ENCODE peak calls at places on chromosomes 7 and 10, in seven cellular contexts. X is stimulated activated CD8-positive, alpha-beta memory T cell treated with anti-CD3 and anti-CD28 coated beads, Interleukin-2, amount 100 ng/mL, for 48 hours; Q is progenitor cell of endocrine pancreas; I is midbrain; Y is stimulated activated CD4-positive, alpha-beta T cell treated with anti-CD3 and anti-CD28 coated beads, Interleukin-1b, Interleukin-23, amount 100 ng/mL, for 48 hours; E is mesenchymal stem cell; L is skeletal muscle cell. C is an unnamed sample.

GRCh38 chr10:21634599-21635365 is 100.8 kb downstream of the MLLT10 start:
- DNase-seq in Y (no peak), E (no peak), X (no peak), L (no peak), I (no peak), Q (no peak), C (no peak)

GRCh38 chr10:9243861-9244515 is 1189.5 kb downstream of the GATA3 start:
- DNase-seq in Y (no peak), E (no peak), I (peak), X (no peak), L (no peak), Q (no peak), C (no peak)

GRCh38 chr10:114714281-114714741 is 56.2 kb upstream of the ABLIM1 start:
- DNase-seq in Y (no peak), Q (no peak), L (peak), X (no peak), I (peak), E (peak), C (no peak)

GRCh38 chr10:1217237-1217587 is 161.0 kb downstream of the WDR37 start:
- DNase-seq in E (no peak), I (no peak), Y (no peak), X (no peak), L (no peak), Q (no peak), C (no peak)

GRCh38 chr10:75295901-75296441 is 60.2 kb upstream of the COMTD1 start:
- DNase-seq in E (peak), X (no peak), Q (no peak), Y (no peak), I (no peak), L (no peak), C (no peak)

GRCh38 chr7:102973096-102973802 is 60.4 kb downstream of the LRRC17 start:
- DNase-seq in I (no peak), Y (no peak), E (peak), Q (no peak), L (no peak), X (no peak), C (no peak)

GRCh38 chr10:17219024-17219423 is 9.0 kb upstream of the VIM start:
- DNase-seq in L (no peak), Y (no peak), Q (no peak), E (peak), X (no peak), I (no peak), C (no peak)

GRCh38 chr10:79046326-79046725 is 22.4 kb upstream of the ZMIZ1 start:
- DNase-seq in Y (no peak), E (no peak), Q (no peak), L (no peak), I (no peak), X (no peak), C (no peak)

GRCh38 chr7:35720849-35721248 is 25.9 kb upstream of the HERPUD2 start:
- DNase-seq in I (no peak), L (no peak), X (no peak), Y (no peak), Q (no peak), E (no peak), C (no peak)

GRCh38 chr7:155885162-155886160 is 73.2 kb upstream of the SHH start:
- DNase-seq in X (no peak), Q (no peak), I (no peak), L (peak), Y (no peak), E (no peak), C (no peak)

GRCh38 chr7:30896783-30897617 is 14.7 kb upstream of the AQP1 start:
- DNase-seq in X (no peak), L (no peak), I (no peak), Q (no peak), E (no peak), Y (no peak), C (no peak)

GRCh38 chr10:89888647-89889046 is 187.3 kb downstream of the KIF20B start:
- DNase-seq in Y (no peak), L (no peak), X (no peak), E (no peak), I (peak), Q (no peak), C (peak)

GRCh38 chr10:79392506-79393176 is 45.4 kb downstream of the PPIF start:
- DNase-seq in L (no peak), I (no peak), X (no peak), Q (no peak), Y (no peak), E (no peak), C (no peak)

GRCh38 chr10:7405637-7406036 is 5.2 kb downstream of the SFMBT2 start:
- DNase-seq in I (no peak), Y (no peak), E (peak), X (no peak), Q (no peak), L (no peak), C (no peak)

GRCh38 chr7:18086165-18087030 is 58.8 kb upstream of the PRPS1L1 start:
- DNase-seq in Q (peak), X (no peak), L (no peak), I (no peak), Y (no peak), E (peak), C (no peak)

GRCh38 chr10:132597654-132598053 is 60.1 kb downstream of the INPP5A start:
- DNase-seq in Q (no peak), Y (no peak), I (no peak), X (no peak), E (no peak), L (no peak), C (no peak)

GRCh38 chr7:4144801-4145470 is 537.2 kb upstream of the FOXK1 start:
- DNase-seq in E (peak), Q (no peak), X (no peak), L (no peak), I (no peak), Y (no peak), C (no peak)

GRCh38 chr10:99694171-99694570 is 34.9 kb downstream of the ENTPD7 start:
- DNase-seq in I (no peak), X (no peak), Y (no peak), L (no peak), Q (no peak), E (peak), C (no peak)

GRCh38 chr7:30252885-30253795 is 31.3 kb upstream of the ZNRF2 start:
- DNase-seq in Y (peak), Q (no peak), X (no peak), I (peak), L (no peak), E (no peak), C (no peak)

GRCh38 chr7:64308019-64308275 is 5.8 kb upstream of the ZNF736 start:
- DNase-seq in Y (no peak), L (no peak), X (no peak), E (no peak), Q (no peak), I (no peak), C (no peak)

GRCh38 chr7:157885140-157885539 is 548.3 kb downstream of the DNAJB6 start:
- DNase-seq in I (no peak), Y (no peak), X (no peak), E (no peak), Q (no peak), L (no peak), C (no peak)

C was measured in stimulated activated naive B cell treated with anti-CD40 and anti-IgM and Interleukin-4, amounts not matched to agents 10 μg/mL and 1 μg/mL and 100 μg/mL, for 72 hours.